ENCODE peak calls at places on chromosomes 6 and 20, in six cellular contexts. H is A549, C is ovary, R is spleen, L is lower leg skin, E is stomach. G is an unnamed sample.

GRCh38 chr6:20542927-20543602 is 8.8 kb downstream of the CDKAL1 start:
- DNase-seq in R (no peak), E (no peak), C (no peak), H (peak; percentile 35), L (no peak), G (no peak)

GRCh38 chr6:134235937-134236751 is 81.8 kb downstream of the SGK1 start:
- DNase-seq in E (no peak), C (no peak), L (no peak), R (no peak), H (no peak), G (no peak)

GRCh38 chr6:87702589-87702945 is 534 bp upstream of the AKIRIN2 start:
- DNase-seq in H (peak; percentile 46), E (no peak), L (no peak), C (no peak), R (no peak), G (no peak)

GRCh38 chr20:4840831-4841230 is 119.1 kb downstream of the PRND start:
- DNase-seq in C (no peak), E (no peak), H (no peak), R (no peak), L (no peak), G (no peak)

GRCh38 chr20:24235224-24235735 is 234.1 kb upstream of the SYNDIG1 start:
- DNase-seq in R (no peak), H (no peak), L (no peak), E (no peak), C (no peak), G (no peak)

GRCh38 chr6:110495949-110496348 is 19.5 kb upstream of the SLC22A16 start:
- DNase-seq in R (no peak), E (no peak), C (no peak), L (no peak), H (no peak), G (no peak)

GRCh38 chr6:42239333-42239732 is 21.7 kb upstream of the MRPS10 start:
- DNase-seq in H (no peak), C (no peak), R (no peak), L (no peak), E (no peak), G (no peak)

GRCh38 chr6:110415297-110415916 is at the start of gene DDO:
- DNase-seq in R (peak; percentile 80), C (no peak), H (no peak), E (peak; percentile 66), L (peak; percentile 22), G (peak; percentile 79)

GRCh38 chr6:89985744-89986493 is 91.7 kb downstream of the GJA10 start:
- DNase-seq in C (no peak), R (no peak), L (no peak), H (no peak), E (no peak), G (no peak)

GRCh38 chr20:14553774-14554524 is 216.5 kb upstream of the FLRT3 start:
- DNase-seq in R (no peak), H (peak; percentile 5), L (no peak), E (no peak), C (no peak), G (no peak)

GRCh38 chr6:112923940-112924587 is 576.9 kb downstream of the RFPL4B start:
- DNase-seq in E (no peak), H (no peak), R (no peak), L (no peak), C (no peak), G (no peak)

GRCh38 chr6:170429457-170429856 is 122.9 kb downstream of the FAM120B start:
- DNase-seq in C (no peak), H (no peak), L (no peak), E (no peak), R (no peak), G (no peak)

GRCh38 chr6:42028234-42029061 is 21.9 kb upstream of the TAF8 start:
- DNase-seq in H (peak; percentile 72), R (peak; percentile 84), L (no peak), C (no peak), E (no peak), G (peak; percentile 74)

GRCh38 chr6:22049002-22049401 is 247.8 kb downstream of the PRL start:
- DNase-seq in C (no peak), L (no peak), H (no peak), E (no peak), R (no peak), G (no peak)

GRCh38 chr20:44089987-44090674 is 96.9 kb downstream of the JPH2 start:
- DNase-seq in E (no peak), R (no peak), C (no peak), H (peak; percentile 71), L (no peak), G (no peak)

GRCh38 chr20:33664085-33664761 is 2.1 kb downstream of the C20orf144 start:
- DNase-seq in H (no peak), C (peak; percentile 20), E (no peak), R (no peak), L (no peak), G (no peak)

GRCh38 chr6:89375427-89375868 is 22.9 kb upstream of the UBE2J1 start:
- DNase-seq in E (peak; percentile 71), L (peak; percentile 29), C (no peak), R (peak; percentile 91), H (peak; percentile 62), G (no peak)

GRCh38 chr6:44828780-44829179 is 441.3 kb downstream of the CDC5L start:
- DNase-seq in L (no peak), H (no peak), C (no peak), R (no peak), E (no peak), G (no peak)

GRCh38 chr20:354298-354977 is 7.5 kb downstream of the NRSN2 start:
- DNase-seq in E (peak; percentile 81), C (peak; percentile 65), R (peak; percentile 92), H (peak; percentile 83), L (peak; percentile 60), G (peak; percentile 76)

GRCh38 chr6:122222761-122223160 is 176.7 kb upstream of the HSF2 start:
- DNase-seq in L (no peak), H (no peak), C (no peak), R (no peak), E (no peak), G (no peak)

GRCh38 chr6:36383608-36384007 is 3.9 kb downstream of the ETV7 start:
- DNase-seq in R (no peak), C (no peak), L (no peak), E (no peak), H (peak; percentile 34), G (no peak)

GRCh38 chr6:101803146-101803545 is 409.6 kb downstream of the GRIK2 start:
- DNase-seq in C (no peak), E (no peak), L (no peak), R (no peak), H (no peak), G (no peak)

GRCh38 chr6:33200234-33201146 is at the start of the genes RXRB and SLC39A7:
- DNase-seq in R (peak; percentile 99), H (peak; percentile 98), L (peak; percentile 99), C (peak; percentile 99), E (peak; percentile 99), G (peak; percentile 98)
- TF ChIP-seq POLR2A in R (peak; percentile 35), H (peak; percentile 14), L (no peak), C (peak; percentile 58), E (no peak), G (peak; percentile 49)

DNA sequence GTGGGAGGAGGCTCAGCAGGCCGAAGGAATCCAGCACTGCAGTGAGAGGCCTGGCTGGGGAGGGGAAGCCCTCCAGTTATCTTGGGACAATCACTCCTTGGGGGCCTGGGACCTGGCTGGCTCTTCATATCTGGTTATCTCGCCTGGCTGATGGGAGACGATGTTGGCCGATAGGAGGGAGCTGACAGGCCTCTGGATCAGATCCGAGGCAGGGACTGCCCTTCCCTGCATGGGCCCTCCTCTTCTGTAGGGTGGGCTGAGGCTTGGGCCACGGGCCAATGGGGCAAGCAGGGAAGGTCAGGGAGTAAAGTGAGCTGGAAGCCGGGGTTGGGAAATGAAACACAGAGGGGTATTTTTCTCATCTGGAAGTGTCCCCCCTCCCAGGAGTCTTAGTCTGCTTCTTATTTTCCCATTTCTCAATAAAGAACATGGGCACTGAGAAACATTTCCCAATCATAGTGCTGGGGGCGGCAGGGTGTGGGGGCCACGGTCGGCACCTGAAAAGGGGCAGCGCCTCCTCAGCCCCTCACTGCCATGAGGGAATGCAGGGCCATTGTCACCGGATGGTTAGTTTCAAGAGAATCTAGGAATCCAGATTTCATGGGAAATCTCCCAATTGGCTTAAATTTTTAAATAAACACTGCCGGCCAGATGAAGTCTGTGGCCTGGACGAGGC is 25.3 kb downstream of the MANBAL start:
- DNase-seq in L (no peak), H (no peak), R (no peak), C (peak; percentile 70), E (no peak), G (no peak)
- TF ChIP-seq POLR2A in L (no peak), H (no peak), R (no peak), C (no peak), E (no peak), G (no peak)

GRCh38 chr20:37364927-37365272 is 19.0 kb downstream of the SRC start:
- DNase-seq in L (no peak), C (no peak), H (peak; percentile 63), E (no peak), R (no peak), G (no peak)

GRCh38 chr20:37362231-37362792 is 16.4 kb downstream of the SRC start:
- DNase-seq in R (peak; percentile 55), E (no peak), L (no peak), C (no peak), H (no peak), G (no peak)

GRCh38 chr20:37364013-37364926 is 18.3 kb downstream of the SRC start:
- DNase-seq in H (no peak), E (no peak), L (no peak), C (no peak), R (peak; percentile 61), G (no peak)

GRCh38 chr20:37362821-37363220 is 16.9 kb downstream of the SRC start:
- DNase-seq in R (peak; percentile 55), L (no peak), H (no peak), C (no peak), E (no peak), G (no peak)

GRCh38 chr20:37363221-37364012 is 17.5 kb downstream of the SRC start:
- DNase-seq in L (no peak), E (no peak), C (no peak), R (peak; percentile 67), H (no peak), G (no peak)
- TF ChIP-seq POLR2A in L (no peak), E (no peak), C (no peak), R (no peak), H (no peak), G (no peak)

GRCh38 chr6:143112837-143113236 is 52.1 kb downstream of the AIG1 start:
- DNase-seq in R (no peak), C (no peak), H (no peak), E (no peak), L (no peak), G (no peak)

GRCh38 chr6:143110996-143111395 is 50.3 kb downstream of the AIG1 start:
- DNase-seq in C (no peak), H (no peak), E (no peak), R (no peak), L (no peak), G (no peak)

GRCh38 chr6:143111443-143111842 is 50.8 kb downstream of the AIG1 start:
- DNase-seq in H (no peak), E (no peak), L (no peak), R (no peak), C (no peak), G (no peak)

GRCh38 chr6:143112084-143112768 is 51.5 kb downstream of the AIG1 start:
- DNase-seq in E (no peak), C (no peak), L (no peak), H (no peak), R (no peak), G (no peak)

DNA sequence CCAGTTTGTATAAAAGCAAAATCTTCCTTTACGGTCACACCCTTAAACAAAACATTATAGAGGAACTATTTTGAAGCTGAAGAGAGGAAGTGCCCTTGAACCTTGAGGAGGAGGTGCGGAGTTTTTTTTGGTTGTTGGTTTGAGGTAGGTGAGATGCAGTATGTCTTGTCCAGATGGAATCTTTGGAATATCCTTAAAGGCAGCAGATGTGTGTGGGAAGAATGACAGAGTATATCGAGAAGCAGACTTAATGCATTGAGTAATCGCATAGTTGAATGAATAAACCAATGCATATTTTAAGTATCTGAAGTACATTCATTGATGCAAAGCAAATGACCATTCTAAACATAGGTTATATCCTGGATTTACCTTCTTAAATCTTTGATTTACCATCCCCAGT is 49.9 kb downstream of the AIG1 start:
- DNase-seq in E (no peak), H (no peak), R (no peak), C (no peak), L (no peak), G (no peak)
- TF ChIP-seq POLR2A in E (no peak), H (no peak), R (no peak), C (no peak), L (no peak), G (no peak)

G was measured in H54.